ENCODE peak calls at places on chromosomes 3 and 15, in five cellular contexts. I, U, O, J and F are unnamed samples.

GRCh38 chr15:90845201-90845949 is 23.0 kb upstream of the FURIN start:
- DNase-seq in I (no peak), U (peak), O (no peak), J (peak), F (no peak)

GRCh38 chr3:55823001-55823400 is 335.9 kb upstream of the WNT5A start:
- DNase-seq in I (no peak), U (no peak), O (no peak), J (no peak), F (no peak)

GRCh38 chr15:79929412-79929811 is 32.6 kb upstream of the MTHFS start:
- DNase-seq in I (no peak), U (no peak), O (no peak), J (no peak), F (no peak)

GRCh38 chr3:151903501-151903991 is 30.1 kb downstream of the SUCNR1 start:
- DNase-seq in I (no peak), U (peak), O (no peak), J (peak), F (no peak)

GRCh38 chr3:124563376-124563775 is 166.9 kb upstream of the UMPS start:
- DNase-seq in I (no peak), U (no peak), O (no peak), J (no peak), F (no peak)

GRCh38 chr3:2765002-2765579 is 345.1 kb downstream of the IL5RA start:
- DNase-seq in I (peak), U (no peak), O (no peak), J (no peak), F (no peak)

GRCh38 chr3:138011722-138012121 is 1.8 kb downstream of the CLDN18 start:
- DNase-seq in I (no peak), U (no peak), O (no peak), J (no peak), F (no peak)

GRCh38 chr3:113038326-113038725 is 47.5 kb downstream of the GTPBP8 start:
- DNase-seq in I (no peak), U (no peak), O (no peak), J (peak), F (no peak)

GRCh38 chr15:51830279-51830806 is 890 bp downstream of the TMOD3 start:
- DNase-seq in I (peak), U (peak), O (no peak), J (peak), F (no peak)